ENCODE peak calls at places on chromosomes 6 and 20, in five cellular contexts. Z is fibroblast of lung, T is A549, R is progenitor cell of endocrine pancreas, D is kidney. A is an unnamed sample.

GRCh38 chr20:23954008-23954745 is 34.4 kb downstream of the GGTLC1 start:
- DNase-seq in Z (no peak), T (no peak), R (no peak), D (no peak), A (no peak)

GRCh38 chr6:35737413-35738211 is 780 bp downstream of the ARMC12 start:
- DNase-seq in Z (peak), T (peak), R (no peak), D (no peak), A (peak)

GRCh38 chr20:58892126-58892931 is 39.8 kb downstream of the GNAS start:
- DNase-seq in Z (peak), T (peak), R (peak), D (peak), A (peak)

GRCh38 chr6:123415844-123416468 is 220.8 kb downstream of the TRDN start:
- DNase-seq in Z (peak), T (peak), R (peak), D (no peak), A (peak)

GRCh38 chr6:33621396-33622388 is 570 bp downstream of the ITPR3 start:
- DNase-seq in Z (no peak), T (no peak), R (no peak), D (peak), A (peak)

GRCh38 chr20:1225263-1225728 is 548 bp upstream of the RAD21L1 start:
- DNase-seq in Z (no peak), T (no peak), R (no peak), D (no peak), A (peak)

GRCh38 chr6:168408504-168409136 is 32.4 kb upstream of the SMOC2 start:
- DNase-seq in Z (no peak), T (no peak), R (no peak), D (no peak), A (no peak)

GRCh38 chr6:37190159-37190535 is 20.2 kb downstream of the PIM1 start:
- DNase-seq in Z (no peak), T (no peak), R (no peak), D (no peak), A (no peak)

GRCh38 chr6:150177260-150178246 is 34.7 kb downstream of the PPP1R14C start:
- DNase-seq in Z (no peak), T (peak), R (no peak), D (peak), A (no peak)

GRCh38 chr6:159691133-159691962 is 1.7 kb downstream of the SOD2 start:
- DNase-seq in Z (peak), T (peak), R (no peak), D (no peak), A (peak)

GRCh38 chr6:26342106-26342999 is 22.6 kb upstream of the BTN3A2 start:
- DNase-seq in Z (peak), T (no peak), R (no peak), D (no peak), A (no peak)

GRCh38 chr20:12597491-12597890 is 411.3 kb upstream of the SPTLC3 start:
- DNase-seq in Z (no peak), T (no peak), R (no peak), D (no peak), A (no peak)

GRCh38 chr6:7979831-7980230 is 69.2 kb upstream of the TXNDC5 start:
- DNase-seq in Z (no peak), T (no peak), R (no peak), D (no peak), A (no peak)

GRCh38 chr6:123967900-123968299 is 164.2 kb downstream of the NKAIN2 start:
- DNase-seq in Z (no peak), T (no peak), R (no peak), D (no peak), A (no peak)

GRCh38 chr20:36542019-36542488 is 735 bp downstream of the MYL9 start:
- DNase-seq in Z (peak), T (no peak), R (peak), D (no peak), A (peak)

GRCh38 chr6:157440162-157440561 is 59.2 kb downstream of the ZDHHC14 start:
- DNase-seq in Z (no peak), T (no peak), R (no peak), D (no peak), A (no peak)

GRCh38 chr20:50844430-50845100 is 49.7 kb downstream of the BCAS4 start:
- DNase-seq in Z (peak), T (peak), R (no peak), D (peak), A (peak)

GRCh38 chr20:31663838-31664695 is 26.4 kb downstream of the COX4I2 start:
- DNase-seq in Z (no peak), T (no peak), R (peak), D (no peak), A (peak)

GRCh38 chr6:43509142-43509983 is 783 bp downstream of the LRRC73 start:
- DNase-seq in Z (no peak), T (no peak), R (no peak), D (no peak), A (peak)

GRCh38 chr20:9407805-9408421 is 106.5 kb upstream of the LAMP5 start:
- DNase-seq in Z (peak), T (peak), R (peak), D (no peak), A (peak)

GRCh38 chr6:137690721-137691120 is 176.3 kb upstream of the TNFAIP3 start:
- DNase-seq in Z (no peak), T (no peak), R (no peak), D (no peak), A (no peak)

GRCh38 chr6:31041372-31041974 is 31.2 kb downstream of the MUC22 start:
- DNase-seq in Z (no peak), T (peak), R (no peak), D (no peak), A (peak)

GRCh38 chr6:133286765-133287164 is 45.6 kb downstream of the EYA4 start:
- DNase-seq in Z (peak), T (no peak), R (no peak), D (no peak), A (peak)

GRCh38 chr6:161226005-161226964 is 47.6 kb downstream of the AGPAT4 start:
- DNase-seq in Z (no peak), T (no peak), R (no peak), D (no peak), A (no peak)

GRCh38 chr6:85537055-85537494 is 56.6 kb downstream of the SNX14 start:
- DNase-seq in Z (peak), T (no peak), R (no peak), D (no peak), A (no peak)

GRCh38 chr6:108502826-108503225 is 57.9 kb upstream of the FOXO3 start:
- DNase-seq in Z (no peak), T (no peak), R (no peak), D (no peak), A (no peak)

GRCh38 chr6:108492131-108492766 is 68.5 kb upstream of the FOXO3 start:
- DNase-seq in Z (peak), T (peak), R (no peak), D (no peak), A (peak)

GRCh38 chr6:108494434-108494833 is 66.3 kb upstream of the FOXO3 start:
- DNase-seq in Z (no peak), T (no peak), R (no peak), D (no peak), A (no peak)

GRCh38 chr6:108501559-108501958 is 59.2 kb upstream of the FOXO3 start:
- DNase-seq in Z (peak), T (no peak), R (no peak), D (no peak), A (no peak)

DNA sequence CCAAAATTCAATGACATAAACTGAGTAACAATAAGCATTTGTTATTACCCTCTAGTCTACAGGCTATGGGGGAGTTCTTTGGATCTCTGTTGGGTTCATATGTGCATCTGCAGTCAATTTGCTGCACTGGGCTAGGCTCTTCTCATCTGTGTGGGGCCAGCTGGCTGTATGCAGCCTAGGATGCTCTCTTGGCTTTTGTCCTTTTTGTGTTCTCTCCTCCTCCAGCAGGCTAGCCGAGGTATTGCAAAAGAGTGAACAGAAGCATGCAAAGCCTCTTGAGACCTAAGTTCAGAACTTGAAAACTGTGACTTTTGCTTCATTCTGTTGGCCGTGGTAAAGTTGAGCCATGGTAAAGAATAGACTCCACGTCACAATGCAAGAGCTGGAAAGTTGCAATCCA is 62.8 kb upstream of the FOXO3 start:
- DNase-seq in Z (peak), T (peak), R (no peak), D (no peak), A (peak)
- TF ChIP-seq CTCF in Z (peak), T (peak), R (peak), D (peak), A (peak)

GRCh38 chr6:131051316-131051715 is 11.7 kb downstream of the EPB41L2 start:
- DNase-seq in Z (no peak), T (no peak), R (no peak), D (no peak), A (no peak)

GRCh38 chr6:131049515-131050081 is 13.4 kb downstream of the EPB41L2 start:
- DNase-seq in Z (no peak), T (no peak), R (no peak), D (no peak), A (no peak)

GRCh38 chr6:131054392-131055250 is 8.4 kb downstream of the EPB41L2 start:
- DNase-seq in Z (no peak), T (no peak), R (no peak), D (no peak), A (no peak)

GRCh38 chr6:131058236-131058635 is 4.8 kb downstream of the EPB41L2 start:
- DNase-seq in Z (peak), T (no peak), R (no peak), D (no peak), A (no peak)

DNA sequence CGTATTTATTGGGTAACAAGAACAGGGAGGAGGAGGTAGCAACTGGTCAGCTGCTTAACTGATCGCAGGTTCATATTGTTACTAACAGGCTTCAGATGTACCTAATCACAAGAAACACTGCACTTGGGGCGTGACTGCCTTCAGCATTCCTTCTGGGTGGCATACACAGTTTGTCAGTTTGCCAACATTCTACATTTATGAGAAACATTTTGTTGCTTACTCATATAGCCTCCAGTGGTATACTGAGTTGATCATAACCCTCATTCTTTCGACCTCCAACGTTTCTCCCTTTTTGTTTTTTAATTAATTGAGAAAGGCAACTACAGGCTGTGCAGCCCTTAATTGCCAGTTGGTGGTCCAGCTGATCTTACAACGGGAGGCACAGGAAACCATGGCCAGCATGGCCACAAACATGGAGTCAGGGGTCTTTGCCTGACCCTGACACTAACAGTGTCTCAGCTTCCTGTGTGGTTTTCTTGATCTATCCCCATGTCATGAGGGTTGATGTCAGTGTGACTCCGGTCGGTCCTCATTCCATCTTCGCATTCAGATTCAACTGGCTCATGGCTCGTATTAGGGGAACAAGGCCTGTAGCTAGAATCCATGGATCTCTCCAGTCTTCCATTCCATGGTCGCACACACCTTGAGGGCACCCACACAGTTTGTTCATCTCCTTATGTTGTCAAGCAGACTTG is 9.4 kb downstream of the EPB41L2 start:
- DNase-seq in Z (no peak), T (no peak), R (no peak), D (no peak), A (no peak)
- TF ChIP-seq CTCF in Z (no peak), T (no peak), R (no peak), D (no peak), A (no peak)

GRCh38 chr6:4253604-4254211 is 118.3 kb upstream of the ECI2 start:
- DNase-seq in Z (peak), T (peak), R (no peak), D (no peak), A (peak)
- TF ChIP-seq CTCF in Z (peak), T (no peak), R (peak), D (peak), A (no peak)

DNA sequence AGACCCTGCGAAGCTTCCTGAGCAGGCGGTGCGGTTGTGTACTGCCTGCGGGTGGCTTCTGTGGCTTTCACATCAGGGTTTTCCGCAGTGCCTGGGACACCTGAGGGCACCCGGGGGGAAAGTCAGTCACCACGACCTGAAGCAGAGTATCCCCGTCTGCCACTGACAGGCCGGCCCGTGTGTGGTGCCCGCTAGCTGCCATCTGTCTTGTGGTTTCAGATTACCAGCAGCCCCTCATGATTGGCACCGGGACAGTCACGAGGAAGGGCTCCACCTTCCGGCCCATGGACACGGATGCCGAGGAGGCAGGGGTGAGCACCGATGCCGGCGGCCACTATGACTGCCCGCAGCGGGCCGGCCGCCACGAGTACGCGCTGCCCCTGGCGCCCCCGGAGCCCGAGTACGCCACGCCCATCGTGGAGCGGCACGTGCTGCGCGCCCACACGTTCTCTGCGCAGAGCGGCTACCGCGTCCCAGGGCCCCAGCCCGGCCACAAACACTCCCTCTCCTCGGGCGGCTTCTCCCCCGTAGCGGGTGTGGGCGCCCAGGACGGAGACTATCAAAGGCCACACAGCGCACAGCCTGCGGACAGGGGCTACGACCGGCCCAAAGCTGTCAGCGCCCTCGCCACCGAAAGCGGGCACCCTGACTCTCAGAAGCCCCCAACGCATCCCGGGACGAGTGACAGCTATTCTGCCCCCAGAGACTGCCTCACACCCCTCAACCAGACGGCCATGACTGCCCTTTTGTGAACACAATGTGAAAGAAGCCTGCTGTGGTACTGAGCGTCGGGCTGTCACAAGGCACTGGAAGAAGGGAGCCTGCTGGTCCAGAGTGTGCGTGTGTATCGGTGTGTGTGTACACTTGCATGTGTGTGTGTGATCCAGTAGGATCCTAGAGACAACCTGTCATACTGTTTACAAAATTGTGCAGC is 54.4 kb downstream of the GOPC start:
- DNase-seq in Z (peak), T (no peak), R (no peak), D (peak), A (no peak)
- TF ChIP-seq CTCF in Z (no peak), T (no peak), R (no peak), D (no peak), A (no peak)

GRCh38 chr20:62485062-62485700 is 9.4 kb upstream of the GATA5 start:
- DNase-seq in Z (peak), T (no peak), R (no peak), D (no peak), A (peak)

GRCh38 chr20:62487564-62488086 is 11.8 kb upstream of the GATA5 start:
- DNase-seq in Z (no peak), T (no peak), R (no peak), D (no peak), A (no peak)

GRCh38 chr20:62487125-62487524 is 11.3 kb upstream of the GATA5 start:
- DNase-seq in Z (no peak), T (no peak), R (no peak), D (no peak), A (no peak)

GRCh38 chr20:62485701-62486089 is 9.9 kb upstream of the GATA5 start:
- DNase-seq in Z (no peak), T (no peak), R (no peak), D (no peak), A (no peak)

GRCh38 chr20:62486431-62486954 is 10.7 kb upstream of the GATA5 start:
- DNase-seq in Z (no peak), T (no peak), R (no peak), D (no peak), A (no peak)
- TF ChIP-seq CTCF in Z (no peak), T (no peak), R (no peak), D (no peak), A (no peak)

GRCh38 chr6:28841290-28841689 is 82.5 kb downstream of the TRIM27 start:
- DNase-seq in Z (no peak), T (no peak), R (no peak), D (no peak), A (no peak)
- TF ChIP-seq CTCF in Z (no peak), T (no peak), R (peak), D (no peak), A (peak)

DNA sequence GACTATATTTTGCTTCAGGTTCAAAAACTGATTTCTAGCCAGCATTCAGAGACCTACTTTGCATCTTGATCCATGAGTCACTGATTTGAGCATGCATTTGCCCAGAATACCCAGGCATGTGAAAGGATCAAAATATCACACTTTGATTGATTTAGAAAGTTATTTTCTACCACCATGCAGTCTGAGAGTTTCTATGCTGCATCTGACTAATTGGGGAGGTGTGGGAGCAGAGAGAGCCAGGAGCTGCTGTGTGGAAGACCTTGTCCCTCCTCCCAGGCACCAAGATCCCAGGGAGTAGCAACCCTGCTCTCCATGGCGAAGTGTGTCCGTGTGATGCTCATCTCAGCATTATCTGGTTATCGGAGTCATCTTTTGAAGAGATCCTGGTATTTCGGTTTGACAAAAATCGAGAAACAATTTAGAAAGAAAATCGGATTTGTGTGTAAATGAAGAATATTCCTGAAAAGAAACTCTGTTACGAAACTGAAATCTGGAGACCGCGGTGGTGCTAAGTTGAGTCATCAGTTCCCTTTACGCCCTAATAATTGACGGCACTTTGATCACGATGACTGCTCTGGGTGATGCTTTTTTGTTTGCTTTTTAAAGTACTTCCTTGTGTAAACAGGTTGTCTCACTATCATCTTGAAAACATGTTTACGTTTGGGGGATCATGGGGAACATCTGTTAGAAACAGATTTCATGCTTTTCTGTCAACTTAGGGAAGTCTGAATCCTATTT is 193.4 kb downstream of the BACH2 start:
- DNase-seq in Z (peak), T (no peak), R (no peak), D (no peak), A (no peak)
- TF ChIP-seq CTCF in Z (no peak), T (no peak), R (no peak), D (no peak), A (no peak)

A was measured in Calu3.